ENCODE peak calls at places on chromosome 17, in five cellular contexts. X is NCI-H1092 treated with DMSO at 0.1 percent for 48 hours, W is neural progenitor cell, K is ELR, M is GM10248. B is an unnamed sample.

GRCh38 chr17:82160081-82160480 is 52.6 kb downstream of the CCDC57 start:
- DNase-seq in X (no peak), W (no peak), M (no peak), K (peak; percentile 50), B (no peak)

GRCh38 chr17:43855061-43855460 is 8.1 kb downstream of the CD300LG start:
- DNase-seq in W (no peak), K (no peak), X (no peak), M (peak; percentile 5), B (no peak)

GRCh38 chr17:10046786-10047609 is 141.9 kb upstream of the RCVRN start:
- DNase-seq in M (peak; percentile 59), K (no peak), W (no peak), X (no peak), B (no peak)

GRCh38 chr17:27759528-27759927 is 40.8 kb downstream of the NOS2 start:
- DNase-seq in K (no peak), W (no peak), M (no peak), X (no peak), B (no peak)

GRCh38 chr17:58969156-58969555 is 137.5 kb downstream of the TRIM37 start:
- DNase-seq in K (no peak), M (no peak), X (peak; percentile 76), W (no peak), B (no peak)

GRCh38 chr17:40722146-40722720 is 18.7 kb upstream of the KRT24 start:
- DNase-seq in K (no peak), X (no peak), M (no peak), W (no peak), B (no peak)

GRCh38 chr17:7590743-7591142 is 849 bp upstream of the SOX15 start:
- DNase-seq in X (no peak), W (peak; percentile 92), M (no peak), K (peak; percentile 85), B (no peak)

GRCh38 chr17:731943-732787 is at the start of gene TLCD3A:
- DNase-seq in M (peak; percentile 87), X (peak; percentile 39), W (peak; percentile 86), K (peak; percentile 75), B (no peak)

GRCh38 chr17:81959362-81960129 is 1.4 kb downstream of the NOTUM start:
- DNase-seq in X (peak; percentile 64), M (peak; percentile 89), K (peak; percentile 63), W (peak; percentile 76), B (no peak)

GRCh38 chr17:42675984-42676423 is 790 bp downstream of the PLEKHH3 start:
- DNase-seq in M (no peak), X (peak; percentile 61), W (no peak), K (peak; percentile 74), B (no peak)

GRCh38 chr17:5821813-5822212 is 237.5 kb upstream of the NLRP1 start:
- DNase-seq in W (no peak), X (no peak), M (no peak), K (no peak), B (no peak)

GRCh38 chr17:64020068-64020766 is at the start of gene ICAM2:
- DNase-seq in M (peak; percentile 70), K (peak; percentile 33), W (no peak), X (peak; percentile 5), B (peak; percentile 79)

GRCh38 chr17:82859431-82860403 is 19.9 kb upstream of the ZNF750 start:
- DNase-seq in K (peak; percentile 75), W (peak; percentile 46), M (peak; percentile 73), X (no peak), B (peak; percentile 57)

GRCh38 chr17:83076930-83077329 is 2.5 kb upstream of the METRNL start:
- DNase-seq in W (no peak), K (no peak), X (no peak), M (peak; percentile 64), B (no peak)

GRCh38 chr17:64477849-64478248 is 19.0 kb downstream of the POLG2 start:
- DNase-seq in K (no peak), M (no peak), X (no peak), W (no peak), B (no peak)

GRCh38 chr17:81482673-81483072 is 29.9 kb downstream of the ACTG1 start:
- DNase-seq in K (no peak), W (no peak), M (no peak), X (peak; percentile 32), B (no peak)

B was measured in KG1.